ENCODE peak calls at places on chromosomes 3 and 15, in eight cellular contexts. F, T, B, A, E, G, X and D are unnamed samples.

GRCh38 chr3:189038773-189039720 is 132.7 kb upstream of the TPRG1 start:
- DNase-seq in F (no peak), T (no peak), B (no peak), A (no peak), E (no peak), G (no peak), X (no peak), D (no peak)

GRCh38 chr15:39075311-39075710 is 505.6 kb upstream of the THBS1 start:
- DNase-seq in F (no peak), T (no peak), B (no peak), A (peak; percentile 72), E (no peak), G (peak; percentile 54), X (peak; percentile 23), D (no peak)

GRCh38 chr3:27467545-27467944 is 16.6 kb downstream of the SLC4A7 start:
- DNase-seq in F (peak; percentile 72), T (peak; percentile 31), B (no peak), A (no peak), E (peak; percentile 71), G (peak; percentile 74), X (peak; percentile 66), D (peak; percentile 20)

GRCh38 chr3:161372321-161373260 is 1.3 kb upstream of the SPTSSB start:
- DNase-seq in F (peak; percentile 81), T (peak; percentile 69), B (peak; percentile 34), A (no peak), E (peak; percentile 60), G (peak; percentile 14), X (peak; percentile 25), D (peak; percentile 65)

GRCh38 chr3:9019244-9019961 is 56.1 kb upstream of the RAD18 start:
- DNase-seq in F (no peak), T (no peak), B (no peak), A (no peak), E (no peak), G (no peak), X (no peak), D (no peak)

GRCh38 chr3:3107858-3108257 is 2.3 kb downstream of the IL5RA start:
- DNase-seq in F (no peak), T (no peak), B (no peak), A (no peak), E (no peak), G (no peak), X (no peak), D (no peak)

GRCh38 chr15:100703671-100704070 is 101.3 kb downstream of the ASB7 start:
- DNase-seq in F (no peak), T (no peak), B (no peak), A (no peak), E (no peak), G (no peak), X (no peak), D (no peak)

GRCh38 chr15:32704343-32705076 is 13.3 kb upstream of the GREM1 start:
- DNase-seq in F (peak; percentile 79), T (no peak), B (peak; percentile 61), A (no peak), E (peak; percentile 27), G (peak; percentile 70), X (peak; percentile 65), D (no peak)

GRCh38 chr3:56868706-56869105 is 67.0 kb upstream of the ARHGEF3 start:
- DNase-seq in F (no peak), T (no peak), B (no peak), A (no peak), E (no peak), G (no peak), X (no peak), D (no peak)

GRCh38 chr3:71304684-71305083 is 278.8 kb downstream of the FOXP1 start:
- DNase-seq in F (peak; percentile 52), T (peak; percentile 48), B (no peak), A (no peak), E (peak; percentile 58), G (peak; percentile 77), X (peak; percentile 77), D (no peak)

DNA sequence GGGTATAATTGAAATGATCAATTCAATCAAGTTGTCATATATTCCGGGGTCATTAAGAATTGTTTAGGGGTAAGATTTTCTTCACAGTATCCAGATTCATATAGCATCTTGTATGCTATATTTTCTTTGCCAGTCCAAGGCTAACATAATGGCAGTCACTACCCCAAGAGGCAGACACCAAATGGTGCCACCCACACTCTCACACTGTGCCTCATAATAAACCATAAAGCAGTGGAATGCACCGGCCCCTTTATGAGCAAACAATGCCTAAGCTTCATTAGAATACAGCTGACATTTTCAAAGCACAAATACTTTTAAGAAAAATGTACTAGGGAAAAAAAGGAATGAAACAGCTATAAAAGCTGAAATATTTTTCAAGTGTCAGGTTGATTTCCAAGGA is 121.6 kb downstream of the TFDP2 start:
- DNase-seq in F (peak; percentile 44), T (peak; percentile 49), B (peak; percentile 28), A (no peak), E (peak; percentile 51), G (peak; percentile 49), X (peak; percentile 41), D (peak; percentile 10)
- H3K4me3 ChIP-seq in F (peak overlapping the region; percentile 67), T (peak overlapping the region; percentile 62), B (peak overlapping the region; percentile 33), A (peak overlapping the region; percentile 25), E (peak overlapping the region; percentile 87), G (peak overlapping the region; percentile 58), X (peak overlapping the region; percentile 58), D (peak overlapping the region; percentile 36)

GRCh38 chr15:53256043-53256442 is 465.9 kb upstream of the ONECUT1 start:
- DNase-seq in F (no peak), T (peak; percentile 1), B (no peak), A (no peak), E (no peak), G (no peak), X (no peak), D (no peak)

GRCh38 chr15:53251998-53252397 is 461.9 kb upstream of the ONECUT1 start:
- DNase-seq in F (no peak), T (no peak), B (no peak), A (no peak), E (no peak), G (no peak), X (no peak), D (peak; percentile 3)

GRCh38 chr15:53251523-53251922 is 461.4 kb upstream of the ONECUT1 start:
- DNase-seq in F (no peak), T (no peak), B (no peak), A (no peak), E (no peak), G (no peak), X (no peak), D (no peak)

GRCh38 chr15:53260647-53261046 is 470.5 kb upstream of the ONECUT1 start:
- DNase-seq in F (no peak), T (no peak), B (no peak), A (no peak), E (no peak), G (no peak), X (no peak), D (no peak)

DNA sequence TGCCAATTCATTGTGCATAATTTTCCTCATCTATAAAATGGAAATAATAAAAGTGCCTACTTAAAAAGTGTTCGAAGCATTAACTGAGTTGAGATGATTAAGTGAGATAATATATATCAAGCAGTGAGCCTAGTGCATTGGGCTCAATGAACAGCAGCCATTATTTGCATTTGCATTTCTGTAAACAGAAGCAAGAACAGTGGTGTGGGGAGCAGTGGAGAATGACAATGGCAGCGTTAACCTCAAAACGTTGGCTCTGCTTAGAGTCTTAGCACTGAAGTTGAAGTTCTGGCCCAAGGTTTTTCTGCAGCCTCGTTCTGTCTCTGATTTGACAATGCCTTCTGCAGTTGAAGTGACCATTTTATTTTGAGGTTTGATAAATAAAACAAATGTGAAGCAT is 466.3 kb upstream of the ONECUT1 start:
- DNase-seq in F (no peak), T (no peak), B (no peak), A (no peak), E (no peak), G (no peak), X (no peak), D (no peak)
- H3K4me3 ChIP-seq in F (no peak overlapping the region), T (no peak overlapping the region), B (no peak overlapping the region), A (no peak overlapping the region), E (no peak overlapping the region), G (no peak overlapping the region), X (no peak overlapping the region), D (no peak overlapping the region)

GRCh38 chr15:55907797-55908196 is 85.6 kb downstream of the NEDD4 start:
- DNase-seq in F (peak; percentile 97), T (no peak), B (peak; percentile 73), A (peak; percentile 95), E (peak; percentile 97), G (peak; percentile 87), X (peak; percentile 99), D (no peak)
- H3K4me3 ChIP-seq in F (peak overlapping the region; percentile 36), T (no peak overlapping the region), B (peak overlapping the region; percentile 3), A (no peak overlapping the region), E (peak overlapping the region; percentile 51), G (no peak overlapping the region), X (no peak overlapping the region), D (no peak overlapping the region)

GRCh38 chr3:197394464-197395321 is 96.3 kb upstream of the DLG1 start:
- DNase-seq in F (peak; percentile 98), T (no peak), B (peak; percentile 100), A (peak; percentile 100), E (peak; percentile 69), G (peak; percentile 98), X (peak; percentile 99), D (peak; percentile 8)
- H3K4me3 ChIP-seq in F (no peak overlapping the region), T (no peak overlapping the region), B (no peak overlapping the region), A (no peak overlapping the region), E (no peak overlapping the region), G (no peak overlapping the region), X (no peak overlapping the region), D (no peak overlapping the region)

GRCh38 chr15:92843326-92843725 is 56.8 kb upstream of the CHD2 start:
- DNase-seq in F (no peak), T (no peak), B (no peak), A (no peak), E (no peak), G (no peak), X (no peak), D (no peak)
- H3K4me3 ChIP-seq in F (no peak overlapping the region), T (no peak overlapping the region), B (no peak overlapping the region), A (no peak overlapping the region), E (no peak overlapping the region), G (no peak overlapping the region), X (no peak overlapping the region), D (no peak overlapping the region)

DNA sequence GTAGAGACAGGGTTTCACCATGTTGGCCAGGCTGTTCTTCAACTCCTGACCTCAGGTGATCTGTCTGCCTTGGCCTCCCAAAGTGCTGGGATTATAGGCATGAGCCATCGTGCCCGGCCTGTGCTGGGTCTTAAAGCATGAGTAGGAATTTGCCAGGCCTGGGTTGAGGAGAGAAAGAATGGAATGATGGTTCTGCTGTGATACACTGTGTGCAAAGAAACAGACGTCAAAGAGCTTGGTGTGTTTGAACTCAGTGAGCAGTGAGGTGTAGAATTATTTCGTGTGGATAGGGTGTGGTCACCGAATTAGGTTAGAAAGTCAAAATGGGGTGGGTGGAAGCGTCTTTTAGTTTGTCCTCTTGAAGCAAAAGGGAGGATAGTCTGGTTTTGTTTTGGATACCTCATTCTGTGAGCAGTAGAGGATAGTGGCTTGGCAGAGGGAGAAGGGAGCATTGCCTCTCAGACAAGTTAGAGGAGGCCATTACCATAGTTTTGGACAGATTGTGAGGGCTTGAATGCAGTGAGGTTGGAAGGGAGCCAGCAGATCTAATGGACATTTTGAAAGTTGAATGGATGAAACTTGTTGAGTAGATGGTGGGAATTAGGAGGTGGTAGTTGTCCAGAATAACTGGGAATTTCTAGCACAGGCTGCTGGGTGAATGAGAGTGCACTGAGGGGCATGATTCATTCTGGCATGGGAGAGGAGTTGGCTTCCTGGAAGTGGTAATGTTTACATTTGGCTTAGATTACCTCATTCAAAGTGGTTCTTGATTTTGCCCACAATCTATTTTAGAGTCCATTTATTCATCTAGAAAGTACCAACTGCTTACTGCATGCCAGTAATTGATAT is 27.2 kb downstream of the AKAP13 start:
- DNase-seq in F (peak; percentile 79), T (no peak), B (peak; percentile 85), A (peak; percentile 61), E (peak; percentile 72), G (peak; percentile 76), X (peak; percentile 86), D (no peak)
- H3K4me3 ChIP-seq in F (no peak overlapping the region), T (no peak overlapping the region), B (no peak overlapping the region), A (no peak overlapping the region), E (no peak overlapping the region), G (no peak overlapping the region), X (no peak overlapping the region), D (no peak overlapping the region)